ENCODE peak calls at places on chromosome 21, in five cellular contexts. G, T, N, V and Y are unnamed samples.

GRCh38 chr21:46151261-46151988 is 4.0 kb downstream of the FTCD start:
- DNase-seq in G (peak; percentile 32), V (peak; percentile 6), N (no peak), T (no peak), Y (no peak)

GRCh38 chr21:45827881-45828579 is 153.5 kb upstream of the COL6A1 start:
- DNase-seq in G (no peak), V (no peak), N (no peak), T (no peak), Y (no peak)

GRCh38 chr21:35006248-35006647 is 42.9 kb downstream of the RUNX1 start:
- DNase-seq in G (no peak), N (no peak), V (no peak), T (no peak), Y (no peak)

GRCh38 chr21:38959686-38960049 is 153.9 kb downstream of the ETS2 start:
- DNase-seq in V (no peak), N (no peak), T (no peak), G (no peak), Y (no peak)

GRCh38 chr21:42733037-42733632 is 79.7 kb downstream of the PDE9A start:
- DNase-seq in V (no peak), N (no peak), T (no peak), G (no peak), Y (no peak)

GRCh38 chr21:35476616-35477395 is 427.7 kb upstream of the RUNX1 start:
- DNase-seq in T (no peak), G (no peak), N (no peak), V (no peak), Y (no peak)

GRCh38 chr21:34890724-34891609 is 158.1 kb downstream of the RUNX1 start:
- DNase-seq in N (no peak), G (no peak), V (no peak), T (no peak), Y (peak; percentile 63)

GRCh38 chr21:42557420-42557819 is 43.8 kb downstream of the SLC37A1 start:
- DNase-seq in N (no peak), V (no peak), G (peak; percentile 10), T (no peak), Y (peak; percentile 32)

GRCh38 chr21:41119901-41120300 is 48.1 kb upstream of the BACE2 start:
- DNase-seq in G (no peak), T (no peak), V (no peak), N (no peak), Y (no peak)

GRCh38 chr21:8988696-8989095 is 1532.7 kb upstream of the TPTE start:
- DNase-seq in V (no peak), T (no peak), N (no peak), G (no peak), Y (no peak)

GRCh38 chr21:45575304-45575992 is 33.2 kb upstream of the SLC19A1 start:
- DNase-seq in N (no peak), T (no peak), V (no peak), G (no peak), Y (peak; percentile 16)

GRCh38 chr21:41640756-41641509 is 125.9 kb downstream of the RIPK4 start:
- DNase-seq in G (peak; percentile 63), T (no peak), V (no peak), N (no peak), Y (no peak)

GRCh38 chr21:42237577-42237976 is 18.6 kb downstream of the ABCG1 start:
- DNase-seq in T (no peak), G (no peak), V (no peak), N (no peak), Y (no peak)

GRCh38 chr21:15255359-15256157 is 190.8 kb upstream of the NRIP1 start:
- DNase-seq in T (no peak), N (no peak), V (no peak), G (no peak), Y (no peak)

GRCh38 chr21:43926196-43926595 is 61.2 kb downstream of the AGPAT3 start:
- DNase-seq in T (no peak), N (no peak), V (no peak), G (no peak), Y (no peak)